ENCODE peak calls at places on chromosome 22, in seven cellular contexts. R, V, M, F, P, U and J are unnamed samples.

GRCh38 chr22:38840129-38840528 is 3.7 kb downstream of the NPTXR start:
- DNase-seq in V (no peak), F (no peak), R (no peak), P (no peak), M (no peak), U (no peak), J (no peak)

GRCh38 chr22:20106849-20107237 is 9.1 kb upstream of the RANBP1 start:
- DNase-seq in M (no peak), R (no peak), F (no peak), V (peak), P (no peak), U (no peak), J (no peak)

GRCh38 chr22:44360306-44360685 is 47.5 kb upstream of the SHISAL1 start:
- DNase-seq in M (no peak), R (no peak), F (no peak), V (no peak), P (no peak), U (no peak), J (no peak)

GRCh38 chr22:27170491-27170890 is 513.1 kb downstream of the MIAT start:
- DNase-seq in P (no peak), V (no peak), U (no peak), F (no peak), R (no peak), M (peak), J (no peak)

GRCh38 chr22:19619144-19620009 is 94.9 kb upstream of the SEPTIN5 start:
- DNase-seq in U (no peak), M (no peak), F (no peak), V (no peak), P (no peak), R (peak), J (no peak)

GRCh38 chr22:25485626-25486545 is 78.6 kb upstream of the GRK3 start:
- DNase-seq in R (no peak), F (no peak), V (no peak), M (no peak), P (no peak), U (no peak), J (no peak)

GRCh38 chr22:22948651-22949611 is 61.3 kb downstream of the IGLL5 start:
- DNase-seq in M (peak), U (no peak), R (no peak), F (peak), P (no peak), V (no peak), J (no peak)

GRCh38 chr22:26658671-26659478 is 1.5 kb downstream of the MIAT start:
- DNase-seq in U (peak), R (peak), F (no peak), P (peak), M (peak), V (no peak), J (peak)

GRCh38 chr22:17501679-17502285 is 61.5 kb upstream of the SLC25A18 start:
- DNase-seq in M (peak), V (no peak), U (peak), F (no peak), R (peak), P (no peak), J (no peak)

GRCh38 chr22:20571531-20572007 is 64.2 kb downstream of the MED15 start:
- DNase-seq in P (peak), V (no peak), F (no peak), M (peak), U (no peak), R (peak), J (no peak)

GRCh38 chr22:39209756-39210155 is 35.0 kb downstream of the PDGFB start:
- DNase-seq in V (peak), M (no peak), R (no peak), U (no peak), P (no peak), F (no peak), J (peak)

GRCh38 chr22:37355174-37355573 is 72.1 kb downstream of the ELFN2 start:
- DNase-seq in U (no peak), P (no peak), R (no peak), F (no peak), M (no peak), V (no peak), J (no peak)

GRCh38 chr22:18950141-18950540 is 14.0 kb upstream of the PRODH start:
- DNase-seq in U (no peak), M (no peak), P (no peak), R (no peak), F (no peak), V (peak), J (no peak)

GRCh38 chr22:37254206-37254866 is 10.3 kb upstream of the RAC2 start:
- DNase-seq in R (no peak), F (no peak), U (peak), P (no peak), M (peak), V (peak), J (peak)

GRCh38 chr22:45400046-45400445 is 13.4 kb downstream of the SMC1B start:
- DNase-seq in M (no peak), R (no peak), V (no peak), F (no peak), U (peak), P (no peak), J (no peak)

GRCh38 chr22:45212306-45212709 is 28.4 kb downstream of the KIAA0930 start:
- DNase-seq in F (peak), P (peak), V (peak), U (peak), R (no peak), M (peak), J (peak)

GRCh38 chr22:36147196-36147788 is 13.3 kb downstream of the APOL3 start:
- DNase-seq in R (no peak), U (no peak), P (no peak), F (no peak), V (no peak), M (no peak), J (no peak)

GRCh38 chr22:44024288-44024908 is at the start of gene PARVB:
- DNase-seq in M (peak), V (peak), P (no peak), F (peak), R (no peak), U (no peak), J (no peak)

GRCh38 chr22:45212992-45213751 is 27.5 kb downstream of the KIAA0930 start:
- DNase-seq in V (peak), P (no peak), U (no peak), R (no peak), M (peak), F (no peak), J (peak)

GRCh38 chr22:18077087-18077638 is 627 bp upstream of the PEX26 start:
- DNase-seq in F (no peak), U (no peak), P (no peak), M (no peak), V (no peak), R (no peak), J (no peak)

GRCh38 chr22:20424937-20425587 is 12.6 kb downstream of the SCARF2 start:
- DNase-seq in M (no peak), U (no peak), F (no peak), R (no peak), P (no peak), V (no peak), J (peak)

GRCh38 chr22:38706101-38706884 is 549 bp downstream of the GTPBP1 start:
- DNase-seq in M (peak), U (no peak), P (peak), V (peak), F (peak), R (peak), J (no peak)

GRCh38 chr22:37230673-37231405 is 13.2 kb downstream of the RAC2 start:
- DNase-seq in V (peak), M (no peak), F (no peak), U (no peak), P (no peak), R (no peak), J (no peak)

GRCh38 chr22:38718414-38718813 is 12.7 kb downstream of the GTPBP1 start:
- DNase-seq in F (no peak), V (peak), P (peak), M (peak), U (peak), R (no peak), J (no peak)

GRCh38 chr22:27760474-27760873 is 41.1 kb downstream of the MN1 start:
- DNase-seq in F (no peak), M (no peak), U (no peak), R (no peak), V (no peak), P (no peak), J (no peak)

GRCh38 chr22:39960791-39961746 is 872 bp downstream of the TMA7B start:
- DNase-seq in M (peak), F (no peak), V (no peak), R (no peak), U (peak), P (peak), J (no peak)

GRCh38 chr22:22920910-22921550 is 33.4 kb downstream of the IGLL5 start:
- DNase-seq in M (no peak), R (no peak), P (no peak), U (no peak), F (no peak), V (no peak), J (no peak)

DNA sequence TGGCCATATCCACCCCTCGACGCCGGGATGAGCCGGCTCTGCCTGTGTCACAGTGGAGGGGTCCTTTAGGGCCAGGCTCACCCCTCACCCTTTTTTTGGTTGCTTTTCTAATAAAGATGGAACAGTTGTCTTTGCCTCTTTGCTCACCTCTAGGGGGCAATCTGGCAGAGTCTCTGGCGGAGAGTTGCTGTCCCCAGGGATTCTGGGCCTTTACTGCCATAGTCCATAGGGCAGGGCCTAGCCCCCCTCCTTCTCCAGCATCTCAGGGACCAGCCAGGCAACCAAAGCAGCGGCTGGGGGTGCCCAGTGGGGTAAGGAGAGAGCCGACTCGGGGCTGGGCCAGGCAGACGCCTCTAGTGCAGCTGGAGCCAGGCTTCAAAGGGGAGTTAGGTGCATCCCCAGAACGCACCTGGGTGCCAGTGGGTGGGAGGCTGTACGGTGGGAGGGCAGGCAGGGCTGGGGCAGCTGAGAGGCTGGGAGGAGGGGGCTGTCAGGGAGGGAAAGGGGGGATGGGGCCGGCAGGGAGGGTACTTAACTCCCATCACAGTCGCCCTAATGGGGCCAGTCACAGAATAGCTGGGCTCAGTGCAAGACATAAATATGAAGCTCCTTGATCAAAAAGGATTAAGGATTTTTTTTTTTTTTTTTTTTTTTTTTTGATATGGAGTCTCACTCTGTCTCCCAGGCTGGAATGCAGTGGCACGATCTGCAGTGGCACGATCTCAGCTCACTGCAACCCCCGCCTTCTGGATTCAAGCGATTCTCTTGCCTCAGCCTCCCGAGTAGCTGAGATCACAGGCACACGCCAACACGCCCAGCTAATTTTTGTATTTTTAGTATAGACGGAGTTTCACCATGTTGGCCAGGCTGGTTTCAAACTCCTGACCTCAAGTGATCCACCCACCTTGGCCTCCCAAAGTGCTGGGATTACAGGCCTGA is 2.5 kb upstream of the SUSD2 start:
- DNase-seq in R (peak), P (no peak), U (no peak), F (no peak), M (no peak), V (no peak), J (no peak)
- TF ChIP-seq CTCF in R (peak), P (no peak), U (peak), F (no peak), M (peak), V (peak), J (peak)

GRCh38 chr22:41857160-41857859 is 24.4 kb downstream of the SREBF2 start:
- DNase-seq in M (peak), V (no peak), P (peak), F (no peak), R (peak), U (peak), J (no peak)
- TF ChIP-seq CTCF in M (peak), V (peak), P (peak), F (peak), R (peak), U (peak), J (peak)

GRCh38 chr22:42296883-42297282 is 26.4 kb upstream of the TCF20 start:
- DNase-seq in P (no peak), R (no peak), U (no peak), M (no peak), F (no peak), V (no peak), J (no peak)

GRCh38 chr22:42294034-42294985 is 23.9 kb upstream of the TCF20 start:
- DNase-seq in P (peak), U (peak), R (peak), V (no peak), M (peak), F (peak), J (no peak)

GRCh38 chr22:42298746-42299145 is 28.3 kb upstream of the TCF20 start:
- DNase-seq in M (no peak), P (no peak), R (no peak), F (no peak), U (no peak), V (no peak), J (no peak)

GRCh38 chr22:42297778-42298177 is 27.3 kb upstream of the TCF20 start:
- DNase-seq in M (no peak), V (no peak), U (no peak), F (no peak), R (peak), P (no peak), J (no peak)

GRCh38 chr22:42296381-42296853 is 26.0 kb upstream of the TCF20 start:
- DNase-seq in V (no peak), P (peak), R (peak), F (no peak), U (no peak), M (no peak), J (no peak)
- TF ChIP-seq CTCF in V (no peak), P (peak), R (peak), F (no peak), U (peak), M (no peak), J (no peak)

GRCh38 chr22:49517211-49517610 is 310.5 kb downstream of the BRD1 start:
- DNase-seq in V (no peak), R (no peak), P (no peak), M (no peak), U (no peak), F (no peak), J (no peak)

GRCh38 chr22:49513358-49513851 is 314.3 kb downstream of the BRD1 start:
- DNase-seq in U (no peak), M (no peak), F (no peak), R (no peak), P (peak), V (no peak), J (no peak)

GRCh38 chr22:49514656-49515055 is 313.0 kb downstream of the BRD1 start:
- DNase-seq in M (no peak), V (no peak), U (no peak), R (no peak), F (no peak), P (peak), J (no peak)

GRCh38 chr22:49514211-49514610 is 313.5 kb downstream of the BRD1 start:
- DNase-seq in F (no peak), R (no peak), V (no peak), M (no peak), U (no peak), P (peak), J (no peak)

DNA sequence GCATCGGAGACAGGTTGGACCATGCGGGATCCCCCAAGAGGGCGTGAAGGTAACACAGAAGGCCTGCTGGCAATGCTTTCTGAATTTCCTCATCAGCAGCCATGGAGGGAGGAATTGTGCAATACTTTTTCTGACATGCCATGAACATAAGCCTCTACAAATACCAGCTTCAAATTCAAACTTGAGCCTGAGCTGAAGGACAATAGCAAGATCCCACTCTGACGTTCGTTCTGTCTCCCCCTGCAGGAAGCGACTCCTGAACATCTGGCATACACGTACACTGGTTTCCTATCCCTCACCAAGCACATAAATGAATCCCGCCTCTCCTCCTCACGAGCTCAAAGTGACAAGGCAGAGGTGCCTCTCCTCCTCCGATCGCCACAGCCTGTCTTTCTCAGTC is 312.2 kb downstream of the BRD1 start:
- DNase-seq in F (no peak), U (peak), P (no peak), M (no peak), V (no peak), R (peak), J (no peak)
- TF ChIP-seq CTCF in F (no peak), U (no peak), P (no peak), M (no peak), V (no peak), R (peak), J (no peak)

DNA sequence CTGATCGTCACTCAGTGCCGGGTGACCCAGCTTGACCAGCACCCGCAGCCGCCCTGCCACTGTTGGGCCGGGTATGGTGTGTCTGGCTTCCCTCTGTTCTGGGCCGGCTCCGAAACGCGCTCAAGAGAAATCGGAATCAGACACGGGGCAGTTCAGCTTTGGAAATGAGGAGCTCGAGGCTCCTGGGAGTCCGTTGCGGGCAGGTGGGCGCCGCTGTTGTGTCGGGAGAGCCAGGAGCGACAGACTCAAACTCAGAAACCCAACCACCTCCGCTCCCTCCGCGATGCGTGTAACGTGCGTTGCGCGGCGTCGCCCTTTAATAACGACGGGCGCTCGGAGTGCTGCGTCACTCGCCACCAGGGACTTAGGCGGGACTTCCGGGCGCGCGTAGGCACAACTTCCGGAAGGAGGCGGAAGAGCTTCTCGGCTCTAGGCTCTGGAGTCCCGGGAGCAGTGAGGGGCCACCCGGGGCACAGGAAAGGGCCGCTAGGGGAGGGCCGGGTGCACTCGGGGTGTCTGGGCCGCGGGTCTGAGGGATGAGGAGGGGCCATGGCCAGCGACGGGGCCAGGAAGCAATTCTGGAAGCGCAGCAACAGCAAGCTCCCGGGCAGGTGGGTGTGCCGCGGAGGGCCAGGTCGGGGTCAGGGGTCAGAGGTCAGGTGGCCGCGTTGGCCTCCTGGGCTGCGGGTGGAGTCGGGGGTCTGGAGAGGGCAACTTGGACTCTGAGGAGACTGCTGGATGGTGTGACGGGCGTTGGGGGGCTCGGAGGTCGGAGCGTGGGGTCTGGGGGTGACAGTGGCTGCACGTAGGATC is at the start of gene TBC1D22A:
- DNase-seq in M (peak), F (peak), V (peak), R (peak), P (peak), U (peak), J (peak)
- TF ChIP-seq CTCF in M (peak), F (no peak), V (no peak), R (no peak), P (no peak), U (no peak), J (no peak)

DNA sequence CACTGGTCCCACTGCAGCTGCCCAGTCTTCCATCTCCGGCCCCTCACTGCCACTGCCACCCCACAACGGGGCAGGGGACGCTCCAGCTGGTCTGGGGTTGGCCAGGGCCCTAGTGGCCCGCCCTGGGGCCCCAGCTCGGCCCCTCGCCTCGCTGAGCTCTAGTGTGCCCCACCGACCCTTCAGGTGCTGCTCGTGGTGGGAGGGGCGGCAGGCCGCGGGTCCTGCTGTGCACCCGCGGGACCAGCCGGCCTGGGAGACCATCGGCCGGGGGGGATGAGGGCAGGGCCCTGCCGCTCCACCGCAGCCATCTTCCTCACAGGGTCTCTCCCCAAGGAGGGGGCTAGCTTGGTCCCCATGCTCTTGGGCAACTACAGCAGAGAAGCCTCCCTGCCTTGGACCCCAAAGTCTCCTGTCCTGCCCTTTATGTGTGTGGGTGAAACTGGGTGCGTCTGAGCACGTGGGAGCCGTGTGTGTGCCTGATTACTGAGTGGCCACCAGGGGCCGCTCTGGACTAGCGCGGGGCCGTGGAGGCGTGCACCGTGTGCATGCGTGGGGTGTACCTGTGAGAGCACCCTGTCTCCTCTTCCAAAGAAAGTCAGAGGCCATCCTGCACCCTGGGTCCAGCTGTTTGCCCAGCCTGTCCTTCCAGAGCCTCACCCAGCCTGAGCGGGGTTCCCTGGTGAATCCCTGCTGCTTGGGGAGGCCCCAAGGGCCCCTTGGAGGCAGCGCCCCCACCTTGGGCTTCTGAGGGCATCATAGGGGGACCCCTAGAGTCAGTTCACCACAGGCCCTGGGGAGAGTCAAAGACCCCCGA is 6.0 kb upstream of the ACR start:
- DNase-seq in M (peak), P (peak), F (peak), R (peak), V (peak), U (peak), J (peak)
- TF ChIP-seq CTCF in M (peak), P (peak), F (peak), R (peak), V (peak), U (peak), J (peak)

DNA sequence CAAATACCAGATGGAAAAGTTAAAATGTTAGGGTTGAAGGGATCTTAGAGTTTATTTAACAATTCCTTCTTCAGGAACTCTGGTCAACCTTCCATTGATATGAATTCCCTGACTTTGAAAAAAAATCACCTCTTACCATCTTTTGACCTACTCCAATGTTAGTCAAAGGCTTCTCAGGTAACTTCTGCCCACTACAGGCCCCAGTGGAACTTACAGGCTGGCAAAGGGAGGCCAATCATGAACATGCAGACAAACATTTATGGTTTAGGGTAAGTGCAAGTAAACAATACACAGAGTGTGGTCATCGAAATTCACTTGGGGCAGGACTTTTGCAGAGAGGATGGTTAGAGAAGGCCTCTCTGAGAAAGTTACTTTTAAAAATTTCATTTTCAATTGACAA is 45.1 kb downstream of the SYN3 start:
- DNase-seq in R (no peak), M (no peak), V (no peak), P (no peak), U (no peak), F (no peak), J (no peak)
- TF ChIP-seq CTCF in R (peak), M (no peak), V (no peak), P (no peak), U (peak), F (no peak), J (peak)